ENCODE peak calls at places on chromosomes 3 and 15, in six cellular contexts. P, H, L, T, S and R are unnamed samples. For H3K4me1, the result is how much of the 10 kb centered on the place peaks cover.

GRCh38 chr3:71050521-71051258 is 532.8 kb downstream of the FOXP1 start:
- DNase-seq in S (no peak), P (peak), H (no peak), L (no peak), T (no peak), R (no peak)

GRCh38 chr3:112860898-112861297 is 14.2 kb upstream of the CD200R1L start:
- DNase-seq in T (no peak), H (no peak), S (no peak), P (no peak), L (no peak), R (no peak)

GRCh38 chr3:50550079-50550736 is 17.3 kb downstream of the C3orf18 start:
- DNase-seq in H (peak), S (no peak), P (peak), L (peak), T (peak), R (no peak)

GRCh38 chr3:195714380-195715011 is 6.3 kb upstream of the MUC20 start:
- DNase-seq in S (no peak), L (no peak), P (no peak), T (no peak), H (no peak), R (peak)

GRCh38 chr15:90539789-90540188 is 10.1 kb downstream of the CRTC3 start:
- DNase-seq in L (no peak), S (no peak), T (no peak), P (no peak), H (no peak), R (no peak)

GRCh38 chr15:48389701-48390143 is 58.5 kb downstream of the DUT start:
- DNase-seq in T (no peak), H (no peak), P (peak), S (peak), L (no peak), R (no peak)

GRCh38 chr15:51332211-51333147 is 5.9 kb downstream of the CYP19A1 start:
- DNase-seq in H (peak), S (no peak), P (no peak), T (no peak), L (no peak), R (no peak)

GRCh38 chr15:29790607-29791006 is 31.7 kb downstream of the TJP1 start:
- DNase-seq in T (no peak), L (no peak), H (no peak), P (no peak), S (no peak), R (no peak)

GRCh38 chr15:25368855-25369254 is 70.0 kb downstream of the UBE3A start:
- DNase-seq in T (no peak), P (peak), H (no peak), S (no peak), L (no peak), R (no peak)

GRCh38 chr3:127763816-127764215 is 58.5 kb downstream of the MGLL start:
- DNase-seq in L (no peak), H (no peak), T (no peak), P (no peak), S (no peak), R (no peak)

GRCh38 chr3:127764841-127765362 is 57.4 kb downstream of the MGLL start:
- DNase-seq in T (no peak), L (no peak), H (no peak), S (no peak), P (peak), R (no peak)

GRCh38 chr3:127763337-127763736 is 59.0 kb downstream of the MGLL start:
- DNase-seq in S (no peak), T (no peak), H (no peak), L (no peak), P (no peak), R (no peak)

GRCh38 chr3:127762787-127763105 is 59.6 kb downstream of the MGLL start:
- DNase-seq in T (no peak), S (no peak), H (no peak), P (no peak), L (no peak), R (no peak)

GRCh38 chr3:127764301-127764700 is 58.0 kb downstream of the MGLL start:
- DNase-seq in H (no peak), L (no peak), P (no peak), T (no peak), S (no peak), R (no peak)
- H3K4me1 ChIP-seq in H (under half), L (under half), P (under half), T (under half), S (under half), R (under half)

GRCh38 chr15:63276342-63277043 is 912 bp upstream of the APH1B start:
- DNase-seq in S (no peak), L (no peak), T (no peak), H (no peak), P (peak), R (no peak)

GRCh38 chr15:63283126-63283525 is 5.7 kb downstream of the APH1B start:
- DNase-seq in T (no peak), L (no peak), P (no peak), S (no peak), H (peak), R (peak)

GRCh38 chr15:63274427-63274826 is 3.0 kb upstream of the APH1B start:
- DNase-seq in T (no peak), P (no peak), S (no peak), H (no peak), L (no peak), R (no peak)

GRCh38 chr15:63277893-63278505 is 594 bp downstream of the APH1B start:
- DNase-seq in P (no peak), S (peak), L (no peak), T (no peak), H (peak), R (no peak)

DNA sequence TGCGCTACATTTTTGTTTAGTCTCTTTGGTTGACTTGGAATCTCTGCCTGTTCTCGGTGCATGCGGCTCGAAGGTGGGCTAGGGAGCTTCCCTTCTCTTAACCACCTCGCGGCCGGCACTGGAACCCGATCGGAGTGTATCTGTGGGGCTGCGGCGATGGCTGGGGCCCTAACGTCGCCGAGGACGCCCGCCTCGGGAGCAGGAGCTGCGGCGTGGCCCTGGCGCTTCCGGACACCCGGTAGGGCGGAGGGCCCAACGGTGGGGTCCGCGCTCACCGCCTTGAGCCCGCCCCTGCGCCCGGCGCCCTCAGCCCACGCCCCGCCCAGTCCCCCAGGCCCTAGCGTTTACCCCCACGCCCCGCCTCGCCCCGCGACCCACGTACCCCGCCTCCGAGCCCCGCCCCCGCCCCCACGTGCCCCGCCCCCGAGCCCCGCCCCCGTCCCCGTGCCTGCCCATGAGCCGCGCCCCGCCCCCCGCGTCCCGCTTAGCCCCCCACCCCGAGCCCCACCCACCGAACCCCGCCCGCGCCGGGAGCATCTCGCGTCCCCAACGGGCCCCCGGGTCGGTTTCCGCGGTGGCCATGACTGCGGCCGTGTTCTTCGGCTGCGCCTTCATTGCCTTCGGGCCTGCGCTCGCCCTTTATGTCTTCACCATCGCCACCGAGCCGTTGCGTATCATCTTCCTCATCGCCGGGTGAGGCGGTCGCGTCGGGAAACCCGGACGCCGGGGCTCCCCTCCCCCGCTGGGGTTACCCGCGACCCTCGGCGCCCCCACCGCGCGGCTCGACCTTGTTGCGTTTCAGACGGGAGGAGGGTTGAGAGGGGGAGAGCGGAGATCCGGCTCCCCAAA is at the start of gene APH1B:
- DNase-seq in P (peak), S (peak), H (peak), T (peak), L (peak), R (peak)
- TF ChIP-seq POLR2A in P (no peak), S (no peak), H (no peak), T (peak), L (no peak), R (peak)

DNA sequence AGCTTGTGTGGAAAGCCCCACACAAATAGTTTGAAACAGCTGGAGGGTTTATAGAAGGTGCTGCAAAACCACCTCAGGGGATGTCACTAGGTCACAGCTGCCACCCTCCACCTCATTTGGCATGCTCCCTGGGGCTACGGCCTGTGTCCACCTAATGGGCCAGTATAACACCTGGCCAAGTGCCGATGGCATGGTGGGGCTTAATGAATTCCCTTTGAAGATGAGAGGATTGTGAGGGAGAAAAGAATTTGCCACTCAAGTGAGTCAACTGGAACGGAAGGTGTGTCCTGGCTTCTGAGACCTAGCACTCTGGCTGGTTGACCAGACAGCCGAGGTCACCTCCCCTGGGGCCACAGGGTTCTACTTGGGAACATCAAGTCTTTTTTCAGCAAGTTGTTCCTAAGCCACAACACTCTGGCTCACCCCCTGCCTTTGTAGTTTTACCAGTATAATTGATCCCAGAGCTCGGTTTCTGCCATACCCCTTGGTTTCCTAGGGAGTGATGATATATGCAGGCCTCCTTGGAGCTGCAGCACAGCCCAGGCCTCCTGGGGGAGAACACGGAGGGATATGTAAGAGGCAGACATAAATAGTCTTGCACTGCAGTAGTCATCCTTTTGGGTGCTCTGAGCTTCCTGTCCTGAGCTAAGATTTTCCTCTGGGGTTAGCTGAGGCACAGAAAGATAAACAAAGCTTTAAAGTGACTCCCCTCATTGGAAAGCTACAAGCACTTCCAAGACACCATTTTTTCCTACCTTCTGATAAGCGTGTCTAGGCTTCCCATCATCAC is 178.2 kb upstream of the LPP start:
- DNase-seq in L (no peak), S (no peak), P (no peak), H (no peak), T (no peak), R (no peak)
- H3K4me1 ChIP-seq in L (under half), S (under half), P (under half), H (under half), T (under half), R (under half)

DNA sequence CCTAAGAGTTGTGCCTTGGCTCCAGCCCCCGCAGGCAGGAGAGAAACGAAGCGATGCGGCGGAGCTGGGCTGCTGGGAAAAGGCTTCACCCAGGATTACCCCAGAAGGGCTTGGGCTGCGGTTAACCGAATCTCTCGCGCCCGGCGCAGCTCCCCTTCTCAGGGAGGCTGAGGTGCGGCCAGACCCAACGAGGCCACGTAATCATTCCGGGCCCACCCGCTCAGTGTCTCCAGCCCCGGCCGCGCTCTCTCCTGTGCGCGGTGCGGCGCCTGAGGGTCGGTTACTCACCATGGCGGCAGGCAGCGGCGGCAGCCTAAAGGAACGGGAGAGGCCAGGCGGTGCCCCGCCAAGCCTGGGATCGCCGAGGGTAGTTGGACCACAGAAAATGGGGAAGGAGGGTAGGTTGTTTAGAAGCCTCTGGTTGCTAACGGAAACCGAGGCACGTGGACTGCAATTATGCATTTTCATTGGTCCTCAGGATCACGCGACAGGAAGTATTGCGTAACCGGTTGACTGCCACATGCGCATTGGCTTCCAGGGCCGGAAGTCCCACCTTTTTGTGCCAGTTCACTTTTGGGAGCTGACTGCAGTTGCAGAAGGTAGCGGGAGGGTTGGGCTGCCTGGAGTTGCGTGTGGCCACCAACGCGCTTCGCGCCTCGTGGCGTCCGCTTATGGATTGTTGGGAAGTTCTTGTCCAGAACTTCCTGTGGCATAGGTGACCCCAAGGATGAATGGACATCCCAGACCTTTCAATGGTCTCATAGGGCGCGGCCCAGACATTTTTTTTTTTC is at the start of gene LZTFL1:
- DNase-seq in H (peak), T (peak), S (peak), P (peak), L (peak), R (peak)
- TF ChIP-seq POLR2A in H (peak), T (no peak), S (no peak), P (peak), L (no peak), R (peak)

DNA sequence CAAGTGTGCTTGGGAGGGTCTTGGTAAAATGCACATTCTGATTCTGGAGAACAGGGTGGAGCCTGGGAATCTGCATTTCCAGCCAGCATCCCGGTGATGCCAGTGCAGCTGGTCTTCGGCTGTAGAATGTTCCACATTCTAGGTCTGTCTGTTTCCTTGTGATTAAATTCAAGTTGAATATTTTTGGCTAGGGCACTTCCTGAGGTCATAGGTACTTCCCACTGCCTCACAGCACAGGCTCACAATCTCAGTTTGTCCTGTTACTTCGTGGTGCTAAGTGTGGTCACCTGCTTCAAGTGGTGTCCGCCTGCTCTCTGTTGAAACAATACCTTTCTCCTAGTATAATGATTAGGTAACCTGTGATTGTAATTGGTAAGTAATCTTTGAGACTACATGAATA is 40.1 kb downstream of the FLNB start:
- DNase-seq in P (no peak), L (no peak), T (no peak), S (no peak), H (peak), R (no peak)
- H3K4me1 ChIP-seq in P (under half), L (half or more), T (under half), S (under half), H (under half), R (under half)